ENCODE peak calls at places on chromosomes 16 and 17, in four cellular contexts. S is Peyer's patch, T is upper lobe of right lung, N is uterus. Q is an unnamed sample. For H3K9me3, the result is how much of the 10 kb centered on the place peaks cover.

GRCh38 chr16:70736454-70737376 is 50.9 kb upstream of the MTSS2 start:
- DNase-seq in S (no peak), T (no peak), N (no peak), Q (no peak)

GRCh38 chr16:66609139-66609510 is 4.6 kb downstream of the CMTM3 start:
- DNase-seq in S (no peak), T (no peak), N (no peak), Q (no peak)

GRCh38 chr17:81245024-81245664 is 6.0 kb downstream of the NDUFAF8 start:
- DNase-seq in S (no peak), T (no peak), N (no peak), Q (no peak)

GRCh38 chr16:28494141-28494851 is at the start of gene APOBR:
- DNase-seq in S (peak), T (peak), N (no peak), Q (no peak)

GRCh38 chr17:37821025-37821713 is 76.3 kb upstream of the HNF1B start:
- DNase-seq in S (no peak), T (no peak), N (no peak), Q (no peak)

GRCh38 chr17:78999947-79000395 is 9.6 kb downstream of the CANT1 start:
- DNase-seq in S (no peak), T (no peak), N (peak), Q (no peak)

GRCh38 chr17:14950216-14950615 is 314.9 kb downstream of the PMP22 start:
- DNase-seq in S (no peak), T (no peak), N (no peak), Q (no peak)

GRCh38 chr17:71111945-71112344 is 942.6 kb downstream of the KCNJ2 start:
- DNase-seq in S (no peak), T (no peak), N (no peak), Q (no peak)

GRCh38 chr17:46818929-46819859 is 702 bp upstream of the WNT3 start:
- DNase-seq in S (peak), T (peak), N (no peak), Q (no peak)

GRCh38 chr16:27398894-27399853 is 2.8 kb upstream of the IL21R start:
- DNase-seq in S (peak), T (no peak), N (no peak), Q (no peak)

GRCh38 chr17:29039764-29040598 is 3.0 kb upstream of the PIPOX start:
- DNase-seq in S (no peak), T (no peak), N (no peak), Q (no peak)

GRCh38 chr16:89153848-89154271 is 17.7 kb upstream of the CDH15 start:
- DNase-seq in S (no peak), T (no peak), N (no peak), Q (no peak)

GRCh38 chr17:40194821-40195220 is 17.6 kb downstream of the RAPGEFL1 start:
- DNase-seq in S (no peak), T (no peak), N (no peak), Q (no peak)

GRCh38 chr16:11295672-11296071 is 14.5 kb upstream of the PRM1 start:
- DNase-seq in S (no peak), T (no peak), N (no peak), Q (no peak)

GRCh38 chr17:69358688-69359596 is 32.0 kb upstream of the ABCA5 start:
- DNase-seq in S (no peak), T (no peak), N (no peak), Q (no peak)

GRCh38 chr17:75896360-75897075 is at the start of gene TRIM65:
- DNase-seq in S (peak), T (peak), N (peak), Q (peak)

GRCh38 chr17:78883533-78884131 is 19.4 kb downstream of the CEP295NL start:
- DNase-seq in S (no peak), T (peak), N (peak), Q (peak)

GRCh38 chr17:32266389-32267269 is 997 bp downstream of the RHBDL3 start:
- DNase-seq in S (no peak), T (no peak), N (no peak), Q (no peak)

GRCh38 chr17:39264119-39264518 is 38.4 kb upstream of the STAC2 start:
- DNase-seq in S (no peak), T (no peak), N (no peak), Q (no peak)

GRCh38 chr17:37107406-37108083 is 158.8 kb downstream of the AATF start:
- DNase-seq in S (no peak), T (peak), N (no peak), Q (no peak)

GRCh38 chr17:27265333-27265732 is 28.6 kb upstream of the WSB1 start:
- DNase-seq in S (no peak), T (no peak), N (no peak), Q (no peak)

GRCh38 chr16:1310832-1311200 is 1.4 kb downstream of the UBE2I start:
- DNase-seq in S (peak), T (no peak), N (no peak), Q (no peak)

GRCh38 chr16:86929149-86929871 is 351.0 kb downstream of the FOXL1 start:
- DNase-seq in S (no peak), T (no peak), N (no peak), Q (no peak)

GRCh38 chr17:7107795-7108559 is 6.6 kb downstream of the ASGR2 start:
- DNase-seq in S (no peak), T (no peak), N (no peak), Q (no peak)

GRCh38 chr17:19263621-19264010 is 26.4 kb downstream of the EPN2 start:
- DNase-seq in S (no peak), T (no peak), N (peak), Q (no peak)

GRCh38 chr17:50464121-50464520 is 4.6 kb downstream of the CHAD start:
- DNase-seq in S (no peak), T (no peak), N (no peak), Q (no peak)

GRCh38 chr17:74987909-74988711 is 678 bp downstream of the CDR2L start:
- DNase-seq in S (peak), T (peak), N (peak), Q (no peak)

GRCh38 chr17:7842380-7842949 is 8.4 kb downstream of the KDM6B start:
- DNase-seq in S (peak), T (peak), N (peak), Q (peak)

GRCh38 chr17:76720941-76721340 is 5.5 kb downstream of the JMJD6 start:
- DNase-seq in S (no peak), T (peak), N (peak), Q (no peak)

GRCh38 chr17:82497483-82498405 is 21.8 kb upstream of the FOXK2 start:
- DNase-seq in S (peak), T (no peak), N (no peak), Q (no peak)

GRCh38 chr17:65749479-65749878 is 188.0 kb upstream of the AXIN2 start:
- DNase-seq in S (no peak), T (no peak), N (no peak), Q (no peak)

GRCh38 chr16:14375132-14375491 is 254.9 kb downstream of the PARN start:
- DNase-seq in S (no peak), T (no peak), N (no peak), Q (no peak)

GRCh38 chr16:12176051-12176450 is 199.5 kb downstream of the SNX29 start:
- DNase-seq in S (no peak), T (no peak), N (no peak), Q (no peak)

GRCh38 chr17:6523330-6523729 is 33.0 kb downstream of the PITPNM3 start:
- DNase-seq in S (no peak), T (peak), N (no peak), Q (no peak)

GRCh38 chr17:42571435-42572225 is 4.7 kb downstream of the MLX start:
- DNase-seq in S (no peak), T (peak), N (no peak), Q (no peak)

GRCh38 chr17:37650419-37651003 is 7.3 kb upstream of the DDX52 start:
- DNase-seq in S (no peak), T (no peak), N (no peak), Q (no peak)

GRCh38 chr17:29771561-29771960 is 148.8 kb upstream of the CORO6 start:
- DNase-seq in S (no peak), T (no peak), N (no peak), Q (no peak)

GRCh38 chr17:36089888-36090836 is at the start of gene CCL3:
- DNase-seq in S (peak), T (no peak), N (no peak), Q (no peak)

GRCh38 chr17:8753976-8754440 is 4.3 kb downstream of the SPDYE4 start:
- DNase-seq in S (no peak), T (no peak), N (no peak), Q (no peak)

GRCh38 chr16:457732-458400 is 32.4 kb downstream of the RAB11FIP3 start:
- DNase-seq in S (no peak), T (no peak), N (no peak), Q (no peak)

GRCh38 chr16:35352431-35352830 is 1893.0 kb downstream of the TP53TG3F start:
- DNase-seq in S (no peak), T (no peak), N (no peak), Q (no peak)
- H3K9me3 ChIP-seq in S (under half), T (under half), N (under half), Q (under half)

GRCh38 chr17:11559601-11560000 is 38.7 kb upstream of the DNAH9 start:
- DNase-seq in S (no peak), T (no peak), N (no peak), Q (no peak)
- H3K9me3 ChIP-seq in S (under half), T (under half), N (under half), Q (under half)

GRCh38 chr16:35730251-35730650 is 2270.8 kb downstream of the TP53TG3F start:
- DNase-seq in S (no peak), T (no peak), N (no peak), Q (no peak)
- H3K9me3 ChIP-seq in S (under half), T (under half), N (under half), Q (under half)

DNA sequence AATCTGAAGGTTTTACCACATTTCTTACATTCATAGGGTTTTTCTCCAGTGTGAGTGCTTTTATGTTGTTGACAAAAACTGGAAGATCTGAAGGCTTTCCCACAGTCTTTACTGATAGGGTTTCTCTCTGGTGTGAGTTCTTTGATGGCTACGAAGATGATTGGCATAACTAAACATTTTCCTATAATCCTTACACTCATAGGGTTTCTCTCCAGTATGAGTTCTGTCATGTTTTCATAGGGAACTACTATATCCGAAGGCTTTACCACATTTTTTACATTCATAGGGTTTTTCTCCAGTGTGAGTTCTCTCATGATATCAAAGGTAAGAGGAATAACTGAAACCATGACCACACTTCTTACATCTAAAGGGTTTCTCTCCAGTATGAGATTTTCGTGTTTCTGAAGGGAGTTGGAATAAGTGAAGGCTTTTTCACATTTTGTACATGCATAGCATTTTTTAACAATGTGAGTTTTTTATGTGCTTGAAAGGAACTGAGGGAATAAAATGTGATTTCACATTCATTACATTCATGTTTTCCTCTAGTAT is 1987.7 kb downstream of the TP53TG3F start:
- DNase-seq in S (no peak), T (no peak), N (no peak), Q (no peak)
- H3K9me3 ChIP-seq in S (under half), T (under half), N (under half), Q (under half)

GRCh38 chr16:54473201-54473993 is 186.8 kb upstream of the IRX3 start:
- DNase-seq in S (no peak), T (no peak), N (no peak), Q (no peak)

GRCh38 chr16:54479546-54479945 is 193.0 kb upstream of the IRX3 start:
- DNase-seq in S (no peak), T (no peak), N (no peak), Q (no peak)

GRCh38 chr16:54475019-54475418 is 188.4 kb upstream of the IRX3 start:
- DNase-seq in S (no peak), T (no peak), N (no peak), Q (no peak)

GRCh38 chr16:54482892-54483574 is 196.4 kb upstream of the IRX3 start:
- DNase-seq in S (no peak), T (no peak), N (no peak), Q (no peak)

DNA sequence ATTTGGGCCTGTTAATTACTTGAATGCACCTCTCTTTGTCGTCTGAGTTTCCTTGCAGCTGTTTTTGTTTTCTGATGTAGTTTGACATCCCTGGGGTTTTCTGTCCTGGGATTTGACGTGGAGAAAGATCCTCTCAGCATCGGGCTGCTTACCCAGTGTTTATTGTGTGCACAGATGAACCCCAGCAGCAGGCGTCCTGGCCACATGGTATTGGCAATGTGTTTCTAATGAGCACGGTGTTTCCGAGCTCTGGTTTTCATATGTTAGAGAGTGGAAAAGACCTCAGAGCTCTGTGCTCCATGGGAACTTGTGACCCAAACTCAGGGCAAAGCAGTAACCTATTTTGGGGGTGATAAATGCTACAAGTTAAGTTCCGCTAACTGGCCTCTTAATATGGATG is 191.2 kb upstream of the IRX3 start:
- DNase-seq in S (no peak), T (no peak), N (no peak), Q (no peak)
- H3K9me3 ChIP-seq in S (under half), T (under half), N (under half), Q (under half)

GRCh38 chr16:87952751-87953150 is 1.5 kb downstream of the BANP start:
- DNase-seq in S (no peak), T (no peak), N (no peak), Q (no peak)
- H3K9me3 ChIP-seq in S (under half), T (under half), N (under half), Q (under half)

GRCh38 chr16:68548947-68549346 is 9.9 kb downstream of the ZFP90 start:
- DNase-seq in S (no peak), T (no peak), N (no peak), Q (no peak)

DNA sequence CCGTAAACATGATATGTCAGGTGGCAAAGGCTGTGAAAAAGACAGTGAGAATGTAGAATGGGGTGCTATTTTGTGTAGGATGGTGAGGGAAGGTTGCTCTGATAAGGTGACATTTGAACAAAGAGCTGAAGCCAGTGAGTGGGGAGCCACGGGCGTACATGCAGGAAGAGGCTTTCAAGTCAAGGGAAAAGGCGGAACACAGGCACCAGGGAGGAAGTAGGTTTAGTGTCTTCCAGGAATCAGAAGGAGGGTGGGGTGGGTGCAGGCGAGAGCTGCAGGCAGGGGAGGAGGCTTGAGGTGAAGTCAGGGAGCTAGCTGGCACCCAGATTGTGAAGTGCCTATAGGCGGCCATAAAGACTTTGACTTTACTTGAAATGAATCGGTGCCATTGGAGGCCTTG is 14.1 kb downstream of the ZFP90 start:
- DNase-seq in S (no peak), T (no peak), N (no peak), Q (no peak)
- H3K9me3 ChIP-seq in S (under half), T (half or more), N (under half), Q (under half)

GRCh38 chr16:4783951-4784336 is 4.2 kb downstream of the SEPTIN12 start:
- DNase-seq in S (no peak), T (no peak), N (no peak), Q (no peak)

GRCh38 chr16:4780235-4780634 is 7.9 kb downstream of the SEPTIN12 start:
- DNase-seq in S (no peak), T (no peak), N (no peak), Q (no peak)

GRCh38 chr16:4787068-4787467 is 1.1 kb downstream of the SEPTIN12 start:
- DNase-seq in S (no peak), T (no peak), N (no peak), Q (no peak)

GRCh38 chr16:4785758-4786433 is 2.2 kb downstream of the SEPTIN12 start:
- DNase-seq in S (no peak), T (no peak), N (no peak), Q (no peak)

GRCh38 chr16:4783251-4783950 is 4.7 kb downstream of the SEPTIN12 start:
- DNase-seq in S (no peak), T (no peak), N (no peak), Q (no peak)
- H3K9me3 ChIP-seq in S (under half), T (under half), N (under half), Q (under half)

GRCh38 chr17:52744179-52744578 is 585.7 kb upstream of the CA10 start:
- DNase-seq in S (no peak), T (no peak), N (no peak), Q (no peak)
- H3K9me3 ChIP-seq in S (under half), T (under half), N (under half), Q (under half)

Q was measured in RWPE2.